ENCODE peak calls at places on chromosomes 2 and 18, in four cellular contexts. J is astrocyte, X is AG04450, O is kidney. I is an unnamed sample.

GRCh38 chr2:11930211-11930761 is 183.9 kb downstream of the LPIN1 start:
- DNase-seq in J (no peak), X (no peak), O (no peak), I (no peak)

GRCh38 chr2:65316072-65316471 is 88.4 kb downstream of the ACTR2 start:
- DNase-seq in J (peak; percentile 94), X (peak; percentile 68), O (peak; percentile 78), I (no peak)

GRCh38 chr18:9854801-9855676 is 30.7 kb upstream of the TXNDC2 start:
- DNase-seq in J (no peak), X (no peak), O (no peak), I (no peak)

GRCh38 chr2:14633031-14633430 is 514 bp downstream of the LRATD1 start:
- DNase-seq in J (no peak), X (no peak), O (peak; percentile 73), I (no peak)

GRCh38 chr2:23522726-23523410 is 137.9 kb downstream of the KLHL29 start:
- DNase-seq in J (no peak), X (no peak), O (no peak), I (no peak)

GRCh38 chr2:221245045-221245444 is 327.1 kb downstream of the EPHA4 start:
- DNase-seq in J (no peak), X (no peak), O (no peak), I (no peak)

GRCh38 chr18:45059695-45060094 is 379.0 kb downstream of the SETBP1 start:
- DNase-seq in J (peak; percentile 82), X (peak; percentile 24), O (no peak), I (no peak)

GRCh38 chr2:43228341-43228751 is 1.9 kb upstream of the ZFP36L2 start:
- DNase-seq in J (no peak), X (no peak), O (no peak), I (no peak)

GRCh38 chr18:56937874-56938273 is 209.0 kb upstream of the BOD1L2 start:
- DNase-seq in J (no peak), X (no peak), O (no peak), I (no peak)

GRCh38 chr2:39584283-39584972 is 81.3 kb upstream of the TMEM178A start:
- DNase-seq in J (peak; percentile 84), X (peak; percentile 26), O (no peak), I (no peak)

GRCh38 chr2:170770008-170770303 is 222 bp upstream of the ERICH2 start:
- DNase-seq in J (no peak), X (no peak), O (no peak), I (no peak)

GRCh38 chr18:33666915-33667314 is 88.9 kb downstream of the ASXL3 start:
- DNase-seq in J (no peak), X (no peak), O (no peak), I (no peak)

GRCh38 chr2:10457846-10458563 is 9.9 kb upstream of the ODC1 start:
- DNase-seq in J (peak; percentile 54), X (peak; percentile 24), O (no peak), I (no peak)

GRCh38 chr2:42238644-42239288 is 69.6 kb downstream of the EML4 start:
- DNase-seq in J (no peak), X (no peak), O (no peak), I (peak; percentile 24)

GRCh38 chr2:64250751-64251405 is 106.7 kb upstream of the PELI1 start:
- DNase-seq in J (no peak), X (no peak), O (no peak), I (no peak)

GRCh38 chr2:128039535-128039934 is 11.7 kb upstream of the SAP130 start:
- DNase-seq in J (no peak), X (no peak), O (no peak), I (no peak)
- H3K9me3 ChIP-seq in J (peaks cover 17% of the 10 kb centered on the region), X (peaks cover 25% of the 10 kb centered on the region), O (peaks cover 29% of the 10 kb centered on the region), I (peaks cover 15% of the 10 kb centered on the region)

GRCh38 chr2:133012847-133013734 is 343.1 kb upstream of the LYPD1 start:
- DNase-seq in J (no peak), X (no peak), O (no peak), I (no peak)
- H3K9me3 ChIP-seq in J (no peaks in the 10 kb centered on the region), X (no peaks in the 10 kb centered on the region), O (no peaks in the 10 kb centered on the region), I (no peaks in the 10 kb centered on the region)

DNA sequence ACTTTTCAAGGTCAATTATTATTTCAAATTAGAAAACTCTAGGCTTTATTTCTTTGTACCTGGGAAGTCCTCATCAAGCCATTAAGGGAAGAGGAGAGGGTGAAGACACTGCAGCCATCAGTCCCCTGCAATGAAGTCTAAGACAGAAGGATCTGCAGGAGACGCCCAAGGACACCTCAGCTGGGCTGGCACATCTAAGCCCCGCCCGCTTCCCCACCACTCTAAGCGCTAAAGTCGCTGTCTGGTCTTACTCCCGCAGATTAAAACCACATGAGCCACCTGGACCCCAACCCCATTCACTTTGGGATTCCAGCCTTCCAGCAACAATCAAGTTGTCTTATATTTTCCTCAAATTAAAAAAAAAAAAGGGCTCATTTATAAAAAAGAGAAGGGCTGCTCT is 104.4 kb downstream of the AFF3 start:
- DNase-seq in J (no peak), X (no peak), O (no peak), I (no peak)
- H3K9me3 ChIP-seq in J (no peaks in the 10 kb centered on the region), X (no peaks in the 10 kb centered on the region), O (no peaks in the 10 kb centered on the region), I (no peaks in the 10 kb centered on the region)

DNA sequence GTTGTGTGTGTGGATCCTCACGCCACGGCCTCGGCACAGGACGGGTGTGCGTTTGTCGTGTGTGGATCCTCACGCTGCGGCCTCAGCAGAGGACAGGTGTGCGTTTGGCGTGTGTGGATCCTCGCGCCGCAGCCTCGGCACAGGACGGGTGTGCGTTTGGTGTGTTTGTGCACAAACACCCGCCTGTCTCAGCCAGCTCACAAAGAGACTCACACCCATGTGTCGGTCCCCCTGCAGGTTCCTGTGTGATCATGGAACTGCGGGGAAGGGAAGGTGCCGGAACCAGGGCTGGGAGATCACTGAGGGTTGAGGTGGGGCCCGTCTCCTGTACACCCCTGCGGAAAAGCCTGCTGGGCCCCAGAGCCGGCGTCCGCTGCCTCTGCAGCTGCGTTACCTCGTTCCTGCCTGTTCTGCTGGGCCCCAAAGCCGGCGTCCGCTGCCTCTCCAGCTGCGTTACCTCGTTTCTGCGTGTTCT is 53.6 kb downstream of the CTDP1 start:
- DNase-seq in J (no peak), X (no peak), O (no peak), I (no peak)
- H3K9me3 ChIP-seq in J (peaks cover 64% of the 10 kb centered on the region), X (peaks cover 89% of the 10 kb centered on the region), O (peaks cover 36% of the 10 kb centered on the region), I (peaks cover 13% of the 10 kb centered on the region)

DNA sequence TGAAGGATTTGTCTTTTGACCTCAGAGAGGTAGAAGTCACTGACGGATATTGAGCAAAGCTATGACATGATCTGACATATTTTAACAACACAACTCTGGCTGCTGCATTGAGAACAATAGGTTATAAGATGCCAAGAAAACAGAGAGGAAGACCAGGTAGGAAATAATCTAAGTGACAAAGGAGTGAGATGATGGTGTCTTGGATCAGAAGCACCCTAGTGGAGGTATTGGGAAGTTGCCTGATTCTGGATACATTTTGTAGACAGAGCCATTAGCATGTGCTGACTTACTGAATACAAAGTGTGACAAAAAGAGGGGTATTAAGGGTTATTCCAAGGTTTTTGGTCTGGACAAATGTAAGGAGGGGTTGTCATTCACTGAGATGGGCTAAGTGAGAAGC is 1438.1 kb downstream of the DPP10 start:
- DNase-seq in J (no peak), X (no peak), O (no peak), I (no peak)
- H3K9me3 ChIP-seq in J (no peaks in the 10 kb centered on the region), X (peaks cover 11% of the 10 kb centered on the region), O (no peaks in the 10 kb centered on the region), I (no peaks in the 10 kb centered on the region)

DNA sequence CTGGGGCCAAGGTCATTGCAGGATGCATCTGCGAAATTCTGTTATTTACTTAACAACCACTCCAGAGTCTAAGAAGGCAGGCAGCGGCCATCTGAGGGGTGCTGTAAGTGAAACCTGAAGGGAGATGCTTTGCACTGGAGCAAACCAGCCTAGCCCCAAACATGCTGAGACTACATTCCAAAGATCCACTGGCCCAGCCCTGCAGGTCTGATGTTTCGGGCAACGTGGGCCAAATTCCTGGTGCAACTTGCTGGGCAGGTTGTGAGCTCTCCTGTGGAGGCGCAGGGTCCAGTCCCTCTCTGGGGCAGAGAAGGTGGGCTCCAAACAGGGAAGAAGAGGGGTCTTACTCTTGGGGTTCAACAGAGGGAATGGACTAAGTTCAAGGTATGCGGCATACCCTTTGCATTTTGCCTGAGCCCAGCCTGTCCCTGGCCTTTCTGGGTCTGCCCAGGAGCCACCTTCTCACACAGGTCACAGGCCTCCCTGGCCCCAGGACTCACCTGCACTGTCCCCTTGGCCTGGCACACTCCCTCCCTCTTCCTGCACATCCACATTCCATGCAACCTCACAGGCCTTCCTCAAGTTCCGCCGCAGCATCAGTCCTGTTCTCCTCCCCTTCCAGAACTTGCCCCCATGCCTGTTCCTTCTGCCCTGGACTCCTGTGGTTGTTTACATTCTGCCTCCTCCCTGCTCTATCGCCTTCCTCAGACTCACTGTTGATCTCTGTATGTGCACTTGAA is 5.1 kb upstream of the MAL start:
- DNase-seq in J (no peak), X (no peak), O (no peak), I (no peak)
- H3K9me3 ChIP-seq in J (no peaks in the 10 kb centered on the region), X (no peaks in the 10 kb centered on the region), O (no peaks in the 10 kb centered on the region), I (no peaks in the 10 kb centered on the region)